ENCODE peak calls at places on chromosomes 6 and 20, in four cellular contexts. J, V, R and K are unnamed samples.

GRCh38 chr6:41072836-41073202 is at the start of gene NFYA:
- DNase-seq in J (no peak), V (no peak), R (peak), K (no peak)

GRCh38 chr20:51042064-51042463 is 19.2 kb upstream of the KCNG1 start:
- DNase-seq in J (no peak), V (no peak), R (no peak), K (no peak)

GRCh38 chr6:70592391-70593117 is 25.8 kb downstream of the SDHAF4 start:
- DNase-seq in J (no peak), V (peak), R (no peak), K (no peak)

GRCh38 chr6:11965499-11965898 is 46.6 kb upstream of the HIVEP1 start:
- DNase-seq in J (no peak), V (no peak), R (no peak), K (no peak)

GRCh38 chr6:136866872-136867416 is 44.6 kb downstream of the PEX7 start:
- DNase-seq in J (no peak), V (no peak), R (no peak), K (no peak)

GRCh38 chr20:45049904-45050471 is 50.9 kb downstream of the KCNS1 start:
- DNase-seq in J (no peak), V (no peak), R (no peak), K (no peak)

GRCh38 chr6:74369556-74369993 is 673.6 kb downstream of the CD109 start:
- DNase-seq in J (no peak), V (no peak), R (no peak), K (no peak)

GRCh38 chr6:136593748-136594490 is 43.7 kb upstream of the MAP7 start:
- DNase-seq in J (peak), V (peak), R (no peak), K (no peak)

GRCh38 chr6:108097882-108098281 is 23.3 kb upstream of the OSTM1 start:
- DNase-seq in J (no peak), V (no peak), R (no peak), K (no peak)

GRCh38 chr6:72382602-72383529 is 239.0 kb upstream of the KCNQ5 start:
- DNase-seq in J (peak), V (no peak), R (no peak), K (no peak)

GRCh38 chr6:78832091-78832808 is 35.1 kb upstream of the IRAK1BP1 start:
- DNase-seq in J (no peak), V (no peak), R (no peak), K (no peak)

GRCh38 chr6:16885411-16886160 is 124.3 kb upstream of the ATXN1 start:
- DNase-seq in J (no peak), V (no peak), R (no peak), K (no peak)

GRCh38 chr6:28531479-28532128 is 5.9 kb downstream of the GPX5 start:
- DNase-seq in J (no peak), V (peak), R (peak), K (no peak)

GRCh38 chr6:68652117-68652536 is 17.0 kb downstream of the ADGRB3 start:
- DNase-seq in J (no peak), V (no peak), R (peak), K (peak)

GRCh38 chr20:17525650-17526049 is 5.5 kb downstream of the BFSP1 start:
- DNase-seq in J (no peak), V (peak), R (peak), K (peak)

GRCh38 chr6:31586013-31586412 is at the start of gene LST1:
- DNase-seq in J (no peak), V (no peak), R (no peak), K (no peak)

GRCh38 chr6:118263929-118264486 is 284.1 kb upstream of the PLN start:
- DNase-seq in J (no peak), V (peak), R (no peak), K (peak)

GRCh38 chr6:130070747-130071146 is 52.4 kb downstream of the L3MBTL3 start:
- DNase-seq in J (no peak), V (no peak), R (no peak), K (no peak)

GRCh38 chr20:57662313-57663240 is 42.4 kb upstream of the ZBP1 start:
- DNase-seq in J (no peak), V (no peak), R (no peak), K (no peak)

GRCh38 chr20:62485062-62485700 is 9.4 kb upstream of the GATA5 start:
- DNase-seq in J (no peak), V (no peak), R (peak), K (no peak)

GRCh38 chr20:5975778-5976177 is 25.3 kb downstream of the MCM8 start:
- DNase-seq in J (no peak), V (no peak), R (no peak), K (no peak)

GRCh38 chr20:45470262-45470931 is 844 bp downstream of the WFDC2 start:
- DNase-seq in J (no peak), V (no peak), R (no peak), K (no peak)

GRCh38 chr20:23232219-23232581 is 118.4 kb upstream of the NXT1 start:
- DNase-seq in J (no peak), V (no peak), R (no peak), K (no peak)

GRCh38 chr20:62921119-62921687 is 5.1 kb downstream of the DIDO1 start:
- DNase-seq in J (no peak), V (peak), R (peak), K (peak)

GRCh38 chr20:9514461-9515210 is at the start of gene LAMP5:
- DNase-seq in J (no peak), V (no peak), R (no peak), K (peak)

GRCh38 chr6:84033523-84034451 is at the start of gene MRAP2:
- DNase-seq in J (no peak), V (no peak), R (peak), K (peak)
- TF ChIP-seq BHLHE40 in J (no peak), V (no peak), R (no peak), K (no peak)

GRCh38 chr20:37564388-37565133 is 36.9 kb upstream of the BLCAP start:
- DNase-seq in J (no peak), V (peak), R (peak), K (peak)
- TF ChIP-seq SP1 in J (no peak), V (no peak), R (no peak), K (no peak)

GRCh38 chr6:149190228-149190831 is 127.2 kb upstream of the TAB2 start:
- DNase-seq in J (no peak), V (peak), R (no peak), K (no peak)
- TF ChIP-seq TARDBP in J (no peak), V (no peak), R (no peak), K (no peak)

GRCh38 chr6:150773969-150774368 is 91.5 kb upstream of the MTHFD1L start:
- DNase-seq in J (no peak), V (no peak), R (no peak), K (no peak)

GRCh38 chr6:150767585-150768164 is 97.8 kb upstream of the MTHFD1L start:
- DNase-seq in J (no peak), V (no peak), R (no peak), K (no peak)

GRCh38 chr6:150767161-150767560 is 98.3 kb upstream of the MTHFD1L start:
- DNase-seq in J (no peak), V (no peak), R (no peak), K (no peak)

GRCh38 chr6:150766201-150766997 is 99.1 kb upstream of the MTHFD1L start:
- DNase-seq in J (no peak), V (no peak), R (no peak), K (no peak)

DNA sequence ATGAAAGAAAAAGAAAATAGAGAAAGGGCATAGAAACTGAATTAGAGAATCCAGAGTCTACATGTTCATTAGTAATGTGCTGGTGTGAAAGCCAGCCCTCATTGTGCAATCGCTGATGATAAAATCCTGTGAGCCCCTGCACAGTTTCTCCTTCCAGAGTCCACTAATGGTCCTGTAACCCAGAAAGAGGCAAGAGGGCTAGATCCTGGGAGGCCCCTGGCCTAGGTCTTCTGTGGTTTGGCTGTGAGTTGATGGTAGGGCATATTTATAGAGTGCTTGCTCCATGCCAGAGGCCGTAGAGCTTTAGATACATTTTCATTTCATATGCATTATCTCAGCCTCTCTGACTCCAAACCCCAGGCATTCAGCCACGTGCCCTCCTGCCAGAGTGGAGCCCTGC is 94.9 kb upstream of the MTHFD1L start:
- DNase-seq in J (no peak), V (no peak), R (no peak), K (no peak)
- TF ChIP-seq BHLHE40 in J (no peak), V (no peak), R (no peak), K (no peak)

GRCh38 chr6:42959917-42960242 is 674 bp upstream of the GNMT start:
- DNase-seq in J (no peak), V (no peak), R (no peak), K (no peak)

GRCh38 chr6:42960243-42961019 is at the start of gene GNMT:
- DNase-seq in J (no peak), V (peak), R (no peak), K (no peak)

GRCh38 chr6:42962096-42962495 is 1.5 kb downstream of the GNMT start:
- DNase-seq in J (no peak), V (no peak), R (no peak), K (no peak)

GRCh38 chr6:42962502-42963178 is 2.1 kb downstream of the GNMT start:
- DNase-seq in J (no peak), V (no peak), R (no peak), K (no peak)

DNA sequence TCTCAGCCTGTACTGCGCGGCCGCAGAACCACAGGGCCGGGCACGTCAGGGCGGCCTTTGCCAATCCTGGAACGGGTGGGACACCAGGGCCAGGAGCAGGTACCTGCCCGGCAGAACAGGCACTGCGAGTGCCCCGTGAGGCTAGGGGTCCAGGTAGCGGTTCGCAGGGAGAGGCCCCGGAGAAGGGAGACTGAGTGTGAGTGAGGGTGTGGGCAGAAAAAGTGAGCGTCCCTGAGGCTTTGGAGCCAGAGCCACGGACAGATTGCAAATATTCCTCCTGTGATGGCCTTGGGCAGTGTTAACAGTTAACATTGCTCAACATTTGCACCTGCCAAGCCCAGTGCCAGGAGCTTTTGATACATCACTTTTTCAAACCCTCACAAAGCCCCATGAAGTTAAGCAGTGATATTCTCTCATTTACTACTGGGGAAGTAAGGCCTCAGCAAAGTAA is 491 bp downstream of the GNMT start:
- DNase-seq in J (no peak), V (peak), R (no peak), K (no peak)
- TF ChIP-seq SP1 in J (no peak), V (no peak), R (no peak), K (no peak)

GRCh38 chr6:7433211-7433610 is 43.6 kb downstream of the RIOK1 start:
- DNase-seq in J (no peak), V (no peak), R (no peak), K (no peak)

GRCh38 chr6:7431241-7431593 is 41.6 kb downstream of the RIOK1 start:
- DNase-seq in J (no peak), V (no peak), R (no peak), K (no peak)

GRCh38 chr6:7434672-7435071 is 45.1 kb downstream of the RIOK1 start:
- DNase-seq in J (no peak), V (no peak), R (no peak), K (no peak)

GRCh38 chr6:7431594-7432390 is 42.2 kb downstream of the RIOK1 start:
- DNase-seq in J (no peak), V (peak), R (no peak), K (no peak)

GRCh38 chr6:7432391-7433207 is 43.0 kb downstream of the RIOK1 start:
- DNase-seq in J (no peak), V (peak), R (no peak), K (no peak)
- TF ChIP-seq TARDBP in J (no peak), V (no peak), R (no peak), K (no peak)

DNA sequence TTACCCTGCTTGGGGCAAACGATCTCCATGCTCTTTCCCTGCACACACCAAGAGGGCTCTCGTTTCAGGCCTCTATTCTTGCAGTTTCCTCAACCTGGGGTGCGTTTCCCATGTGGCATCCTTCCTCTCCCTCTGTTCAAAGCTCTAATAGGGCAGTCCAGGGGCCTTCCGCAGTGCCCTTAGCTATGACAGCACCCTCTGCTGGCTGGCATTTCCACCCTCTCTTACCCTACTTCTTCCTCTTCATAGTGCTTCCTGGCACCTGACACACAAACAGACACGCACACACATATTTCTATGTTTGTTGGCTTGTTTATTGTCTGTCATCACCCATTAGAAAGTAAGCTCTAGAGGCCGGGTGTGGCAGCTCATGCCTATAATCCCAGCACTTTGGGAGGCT is 294.0 kb downstream of the CLIC5 start:
- DNase-seq in J (no peak), V (no peak), R (no peak), K (no peak)
- TF ChIP-seq BHLHE40 in J (no peak), V (no peak), R (no peak), K (no peak)